ENCODE peak calls at places on chromosomes 1 and 21, in five cellular contexts. Y is SK-N-SH, K is K562, O is HCT116, U is H1. F is an unnamed sample.

GRCh38 chr21:42218836-42219605 is at the start of gene ABCG1:
- DNase-seq in K (no peak), O (no peak), U (peak), Y (peak), F (peak)

GRCh38 chr1:204462229-204462561 is 32.4 kb downstream of the PIK3C2B start:
- DNase-seq in U (no peak), Y (no peak), K (peak), O (no peak), F (no peak)

GRCh38 chr1:43405219-43405875 is 15.6 kb downstream of the SZT2 start:
- DNase-seq in Y (no peak), O (no peak), K (peak), U (no peak), F (no peak)

GRCh38 chr1:63929106-63929478 is 155.3 kb downstream of the ROR1 start:
- DNase-seq in U (no peak), O (no peak), Y (no peak), K (no peak), F (no peak)

GRCh38 chr1:170967042-170967910 is 31.9 kb downstream of the MROH9 start:
- DNase-seq in U (no peak), Y (peak), O (peak), K (no peak), F (peak)

GRCh38 chr1:220313576-220313975 is 41.3 kb upstream of the RAB3GAP2 start:
- DNase-seq in Y (no peak), O (no peak), K (no peak), U (no peak), F (no peak)

GRCh38 chr1:68057564-68057963 is 7.1 kb upstream of the DIRAS3 start:
- DNase-seq in Y (no peak), U (no peak), O (no peak), K (no peak), F (no peak)

GRCh38 chr1:29425656-29426055 is 189.3 kb downstream of the PTPRU start:
- DNase-seq in K (peak), U (peak), O (no peak), Y (no peak), F (no peak)

GRCh38 chr1:20405051-20405754 is 80.8 kb downstream of the CAMK2N1 start:
- DNase-seq in O (no peak), K (no peak), Y (no peak), U (no peak), F (no peak)

GRCh38 chr1:209899948-209900347 is 38.1 kb upstream of the SYT14 start:
- DNase-seq in U (peak), O (peak), Y (peak), K (peak), F (peak)

GRCh38 chr1:35718492-35719336 is at the start of gene C1orf216:
- DNase-seq in Y (peak), O (peak), U (peak), K (peak), F (no peak)

GRCh38 chr1:31784356-31785019 is 20.3 kb upstream of the ADGRB2 start:
- DNase-seq in O (no peak), K (no peak), Y (peak), U (no peak), F (no peak)

GRCh38 chr1:161098161-161099068 is at the start of gene KLHDC9:
- DNase-seq in U (peak), K (no peak), Y (peak), O (peak), F (peak)

GRCh38 chr1:48526045-48526714 is 54.2 kb upstream of the SPATA6 start:
- DNase-seq in O (no peak), K (no peak), U (no peak), Y (peak), F (no peak)

GRCh38 chr21:41032536-41032935 is 135.4 kb upstream of the BACE2 start:
- DNase-seq in Y (no peak), U (no peak), O (no peak), K (no peak), F (no peak)

GRCh38 chr1:220761688-220762427 is 13.7 kb downstream of the MTARC2 start:
- DNase-seq in Y (no peak), O (no peak), K (no peak), U (no peak), F (no peak)

GRCh38 chr21:46551636-46552241 is 53.1 kb downstream of the S100B start:
- DNase-seq in O (no peak), U (peak), K (no peak), Y (no peak), F (no peak)

GRCh38 chr1:214658785-214659184 is 55.8 kb downstream of the CENPF start:
- DNase-seq in Y (no peak), O (no peak), U (no peak), K (no peak), F (no peak)

GRCh38 chr1:11602981-11603380 is 51.2 kb downstream of the FBXO2 start:
- DNase-seq in U (no peak), O (no peak), K (no peak), Y (no peak), F (no peak)

GRCh38 chr1:5480906-5481305 is 511.3 kb downstream of the NPHP4 start:
- DNase-seq in O (no peak), K (no peak), Y (no peak), U (no peak), F (no peak)

GRCh38 chr1:89794406-89794805 is 26.4 kb upstream of the LRRC8D start:
- DNase-seq in O (no peak), Y (no peak), U (no peak), K (no peak), F (peak)

GRCh38 chr1:209835782-209836298 is 8.1 kb downstream of the UTP25 start:
- DNase-seq in U (no peak), O (no peak), Y (no peak), K (no peak), F (no peak)

GRCh38 chr21:37829447-37829846 is 86.8 kb downstream of the KCNJ6 start:
- DNase-seq in Y (no peak), K (no peak), U (no peak), O (no peak), F (no peak)

GRCh38 chr1:150973826-150974579 is 632 bp downstream of the CERS2 start:
- DNase-seq in U (peak), O (no peak), K (no peak), Y (peak), F (no peak)

GRCh38 chr1:109933856-109934711 is 23.4 kb downstream of the CSF1 start:
- DNase-seq in K (peak), U (no peak), Y (no peak), O (no peak), F (no peak)

GRCh38 chr1:35005711-35006110 is 20.6 kb upstream of the TMEM35B start:
- DNase-seq in O (no peak), Y (no peak), K (no peak), U (no peak), F (no peak)

GRCh38 chr1:210340311-210340710 is 11.6 kb downstream of the HHAT start:
- DNase-seq in Y (no peak), O (no peak), U (no peak), K (no peak), F (no peak)

GRCh38 chr1:85289848-85290335 is 13.5 kb upstream of the BCL10 start:
- DNase-seq in O (no peak), K (no peak), U (no peak), Y (no peak), F (no peak)

GRCh38 chr1:54121482-54122130 is 31.2 kb downstream of the CDCP2 start:
- DNase-seq in K (peak), O (peak), Y (peak), U (peak), F (peak)
- TF ChIP-seq YY1 in K (peak), O (peak), Y (no peak), U (peak), F (no peak)

DNA sequence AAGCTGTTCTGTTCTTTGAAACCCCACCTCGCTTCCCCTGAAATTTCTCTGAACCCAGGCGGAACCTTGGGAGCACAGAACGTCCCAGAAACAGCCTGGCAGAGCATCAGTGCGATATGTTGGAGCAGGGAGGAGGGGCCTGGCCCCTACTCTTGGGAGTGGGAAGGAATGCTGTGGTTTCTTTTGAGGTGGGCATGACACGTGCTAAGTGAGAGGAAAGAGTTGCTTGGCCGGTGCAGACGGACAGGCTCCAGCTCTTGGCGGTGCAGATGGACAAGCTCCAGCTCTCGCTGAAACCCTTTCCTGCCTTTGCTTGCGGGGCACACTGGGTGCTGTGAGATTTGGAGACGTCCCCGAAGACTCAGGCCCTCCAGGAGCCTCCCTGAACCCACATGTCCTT is 15.9 kb downstream of the PDXK start:
- DNase-seq in U (no peak), Y (no peak), O (no peak), K (no peak), F (no peak)
- H3K4me3 ChIP-seq in U (no peak), Y (no peak), O (no peak), K (no peak), F (no peak)

GRCh38 chr21:45163413-45164123 is 89.2 kb downstream of the ADARB1 start:
- DNase-seq in U (no peak), O (no peak), K (no peak), Y (no peak), F (no peak)
- TF ChIP-seq YY1 in U (no peak), O (no peak), K (no peak), Y (no peak), F (no peak)

GRCh38 chr1:165445388-165445787 is 462 bp upstream of the RXRG start:
- DNase-seq in O (no peak), U (no peak), Y (no peak), K (no peak), F (no peak)

GRCh38 chr1:165442053-165442452 is 2.9 kb downstream of the RXRG start:
- DNase-seq in K (no peak), O (no peak), U (no peak), Y (no peak), F (no peak)

GRCh38 chr1:165443539-165444289 is 1.2 kb downstream of the RXRG start:
- DNase-seq in O (no peak), Y (no peak), K (no peak), U (peak), F (peak)

GRCh38 chr1:165442653-165443052 is 2.3 kb downstream of the RXRG start:
- DNase-seq in Y (no peak), O (no peak), K (no peak), U (no peak), F (no peak)

DNA sequence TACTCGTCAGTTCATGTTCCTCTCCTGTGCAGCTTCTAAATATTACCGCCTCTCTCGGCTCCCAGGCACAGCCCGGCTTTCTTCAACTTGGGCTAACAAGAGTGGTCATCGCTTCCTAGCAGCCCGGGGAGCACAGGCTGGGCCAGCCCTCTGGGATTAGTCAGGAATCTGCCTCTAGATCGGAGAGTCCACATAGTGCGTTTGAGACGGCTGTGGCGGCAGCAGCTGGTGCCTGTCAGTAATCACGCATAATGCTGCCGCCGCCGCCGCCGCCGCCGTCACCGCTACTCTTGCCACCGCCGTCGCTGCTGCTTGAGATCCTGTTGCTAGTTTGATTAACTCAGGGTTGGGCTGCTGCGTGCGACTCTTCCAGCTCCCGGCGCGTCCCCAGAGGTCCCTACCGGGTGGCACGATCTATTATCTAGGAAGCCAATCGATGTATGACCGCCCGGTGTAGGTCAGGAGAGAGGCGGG is at the start of gene RXRG:
- DNase-seq in O (no peak), K (no peak), Y (peak), U (peak), F (peak)
- H3K4me3 ChIP-seq in O (no peak), K (no peak), Y (peak), U (peak), F (peak)

DNA sequence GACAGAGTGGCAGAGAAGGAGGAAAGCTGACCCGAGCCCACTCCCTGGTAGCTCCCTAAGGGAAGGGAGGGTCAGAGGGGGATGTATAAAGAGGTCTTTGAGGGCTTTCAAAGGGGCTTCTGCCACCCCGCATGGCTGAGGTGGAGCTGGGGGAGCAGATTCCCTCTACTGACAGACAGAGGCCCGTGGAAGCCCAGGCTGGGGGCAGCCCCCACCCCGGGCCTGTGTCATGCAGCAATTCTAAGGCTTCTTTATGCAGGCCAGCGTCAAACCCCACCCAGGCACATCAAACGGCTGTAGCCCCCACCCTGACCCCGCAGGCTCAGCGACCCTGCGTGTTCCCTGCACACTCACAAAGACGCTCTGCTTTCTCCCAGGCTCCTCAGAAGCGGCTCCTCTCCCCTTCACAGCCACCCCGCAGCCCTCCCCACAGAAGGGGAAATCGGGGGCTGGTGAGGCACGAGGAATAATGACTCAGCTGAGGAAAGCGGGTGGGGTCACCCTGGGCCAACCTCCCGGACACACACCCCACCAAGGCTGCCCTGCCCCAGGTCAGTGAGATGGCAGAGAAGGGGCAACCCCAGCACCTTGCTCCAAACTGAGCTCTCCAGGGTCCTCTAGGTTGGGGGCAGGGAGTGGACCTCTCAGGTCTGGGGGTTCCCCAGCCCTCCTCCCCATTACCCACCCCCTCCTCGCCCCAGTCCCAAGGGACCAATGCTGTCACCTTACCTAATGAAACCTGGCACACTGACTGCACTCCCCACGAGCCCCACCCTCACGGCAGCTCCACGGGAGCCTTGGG is 10.8 kb downstream of the SLC45A3 start:
- DNase-seq in U (no peak), Y (peak), O (no peak), K (peak), F (no peak)
- TF ChIP-seq YY1 in U (no peak), Y (no peak), O (no peak), K (no peak), F (no peak)

DNA sequence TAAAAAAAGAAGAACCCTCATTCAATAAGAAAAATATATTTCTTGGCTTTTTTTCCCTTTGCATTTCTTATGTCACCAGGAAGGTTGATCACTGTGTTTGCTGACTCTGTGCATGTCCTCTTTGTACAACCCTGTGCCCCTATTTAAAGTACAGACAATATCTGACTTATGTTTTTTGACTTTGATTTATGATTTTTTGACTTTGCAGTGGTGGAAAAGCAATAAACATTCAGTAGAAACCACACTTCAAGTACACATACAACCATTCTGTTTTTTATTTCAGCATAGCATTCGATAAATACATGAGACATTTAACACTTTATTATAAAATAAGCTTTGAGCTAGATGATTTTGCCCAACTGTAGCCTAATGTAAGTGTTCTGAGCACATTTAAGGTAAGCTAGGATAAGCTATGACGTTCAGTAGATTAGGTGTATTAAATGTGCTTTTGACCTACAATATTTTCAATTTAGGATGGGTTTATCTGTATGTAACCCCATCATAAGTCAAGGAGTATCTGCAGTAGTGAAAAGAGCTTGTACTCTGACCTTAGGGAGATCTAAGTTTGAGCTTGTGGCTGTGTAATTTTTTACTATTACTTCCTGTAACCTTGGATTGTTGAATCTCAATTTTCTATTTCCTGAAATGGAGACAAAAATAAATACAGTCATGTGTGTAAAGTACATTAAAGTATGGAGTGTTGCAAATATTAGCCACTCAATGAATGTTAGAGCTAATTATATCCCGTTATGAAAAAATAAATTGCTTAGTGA is 1.2 kb downstream of the RNASEL start:
- DNase-seq in U (no peak), Y (no peak), O (no peak), K (no peak), F (no peak)
- H3K4me3 ChIP-seq in U (no peak), Y (no peak), O (peak), K (peak), F (peak)

GRCh38 chr1:230823835-230824485 is 44.4 kb downstream of the C1orf198 start:
- DNase-seq in K (no peak), O (no peak), Y (no peak), U (peak), F (no peak)

GRCh38 chr1:230826166-230826875 is 42.0 kb downstream of the C1orf198 start:
- DNase-seq in O (no peak), U (peak), K (no peak), Y (no peak), F (no peak)

GRCh38 chr1:230825804-230826160 is 42.5 kb downstream of the C1orf198 start:
- DNase-seq in U (peak), Y (no peak), K (no peak), O (no peak), F (no peak)

GRCh38 chr1:230824571-230825060 is 43.7 kb downstream of the C1orf198 start:
- DNase-seq in Y (no peak), O (no peak), K (no peak), U (peak), F (no peak)

DNA sequence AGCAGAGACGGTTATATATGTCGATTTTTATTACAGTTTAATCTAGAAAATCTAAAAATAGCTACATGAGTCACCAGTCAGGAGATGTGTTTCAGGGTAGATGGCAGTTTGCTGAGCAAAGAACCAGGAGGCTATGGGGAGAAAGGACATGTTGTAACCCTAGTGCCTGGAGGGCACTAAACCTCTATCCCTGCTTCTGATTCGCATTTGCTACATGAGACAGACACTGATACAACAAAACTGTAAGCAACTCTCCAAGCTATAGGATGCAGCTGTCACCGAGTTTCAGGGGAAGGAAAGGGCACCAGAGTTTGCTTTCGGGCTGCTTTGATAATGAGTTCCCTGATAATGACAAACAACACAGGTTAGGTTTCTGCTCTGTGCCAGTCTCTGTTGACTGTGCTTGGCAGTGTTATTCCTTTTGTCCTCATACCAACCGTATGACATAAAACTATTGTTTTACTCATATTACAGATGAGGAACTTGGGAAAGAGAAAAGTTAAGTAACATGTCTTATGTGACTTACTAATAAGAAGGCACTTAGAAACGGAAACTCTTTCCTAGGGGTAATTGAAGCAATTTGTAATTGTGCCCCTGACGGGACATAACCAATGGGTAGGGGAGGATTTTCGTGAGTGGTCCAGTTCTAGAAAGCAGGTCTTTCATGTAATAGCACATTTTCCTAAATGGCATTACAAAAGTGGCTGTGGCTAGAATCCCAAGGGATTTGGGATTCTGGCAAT is 43.1 kb downstream of the C1orf198 start:
- DNase-seq in U (peak), O (no peak), K (no peak), Y (peak), F (no peak)
- TF ChIP-seq YY1 in U (no peak), O (no peak), K (no peak), Y (no peak), F (no peak)

GRCh38 chr21:34881421-34881820 is 167.7 kb downstream of the RUNX1 start:
- DNase-seq in Y (no peak), O (no peak), U (no peak), K (no peak), F (no peak)
- H3K4me3 ChIP-seq in Y (peak), O (no peak), U (no peak), K (no peak), F (no peak)

GRCh38 chr1:228394571-228395394 is 11.9 kb downstream of the TRIM11 start:
- DNase-seq in U (no peak), K (no peak), Y (no peak), O (no peak), F (no peak)
- TF ChIP-seq YY1 in U (no peak), K (no peak), Y (no peak), O (no peak), F (no peak)

DNA sequence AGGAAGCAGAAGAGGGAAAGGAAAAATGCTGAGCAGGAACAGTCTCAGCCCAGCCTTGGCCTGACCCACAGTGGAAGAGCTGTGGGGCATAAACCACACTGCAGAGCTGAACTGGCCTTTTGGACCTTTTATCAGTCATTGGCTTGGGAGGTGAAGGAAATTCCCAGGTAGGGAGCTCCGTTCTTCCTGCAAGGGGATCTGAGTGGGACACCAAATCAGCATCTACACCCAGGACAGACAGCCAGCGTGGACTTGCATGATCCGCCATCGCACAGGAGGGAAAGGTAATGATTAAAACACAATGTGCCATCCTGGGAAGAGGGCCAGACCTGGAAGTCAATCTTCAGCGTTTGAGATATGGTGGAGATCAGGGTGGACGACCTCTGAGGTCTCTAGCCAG is 1.2 kb upstream of the MTFR1L start:
- DNase-seq in K (no peak), O (no peak), U (no peak), Y (no peak), F (no peak)
- H3K4me3 ChIP-seq in K (peak), O (peak), U (peak), Y (peak), F (no peak)